ENCODE peak calls at places on chromosomes 12 and 14, in seven cellular contexts. One of them, this sample, is unnamed.

GRCh38 chr12:28575593-28576205 is 385.4 kb downstream of the CCDC91 start:
- DNase-seq in suprapubic skin: no peak
- DNase-seq in SK-N-SH: no peak
- DNase-seq in fibroblast of mammary gland: no peak
- DNase-seq in tibial artery: no peak
- DNase-seq in left ventricle myocardium inferior: no peak
- DNase-seq in choroid plexus epithelial cell: no peak
- DNase-seq in this sample: no peak

GRCh38 chr14:52314521-52315354 is 626 bp downstream of the PTGER2 start:
- DNase-seq in suprapubic skin: peak; percentile 70
- DNase-seq in SK-N-SH: peak; percentile 73
- DNase-seq in fibroblast of mammary gland: no peak
- DNase-seq in tibial artery: no peak
- DNase-seq in left ventricle myocardium inferior: peak; percentile 26
- DNase-seq in choroid plexus epithelial cell: peak; percentile 40
- DNase-seq in this sample: no peak

GRCh38 chr12:63420206-63420644 is 248.1 kb downstream of the DPY19L2 start:
- DNase-seq in suprapubic skin: no peak
- DNase-seq in SK-N-SH: peak; percentile 37
- DNase-seq in fibroblast of mammary gland: peak; percentile 59
- DNase-seq in tibial artery: no peak
- DNase-seq in left ventricle myocardium inferior: peak; percentile 15
- DNase-seq in choroid plexus epithelial cell: peak; percentile 94
- DNase-seq in this sample: peak; percentile 55

GRCh38 chr12:83145325-83145724 is 458.6 kb downstream of the TMTC2 start:
- DNase-seq in suprapubic skin: no peak
- DNase-seq in SK-N-SH: no peak
- DNase-seq in fibroblast of mammary gland: no peak
- DNase-seq in tibial artery: no peak
- DNase-seq in left ventricle myocardium inferior: no peak
- DNase-seq in choroid plexus epithelial cell: no peak
- DNase-seq in this sample: no peak

GRCh38 chr14:105014032-105014431 is 6.9 kb downstream of the CDCA4 start:
- DNase-seq in suprapubic skin: no peak
- DNase-seq in SK-N-SH: no peak
- DNase-seq in fibroblast of mammary gland: no peak
- DNase-seq in tibial artery: no peak
- DNase-seq in left ventricle myocardium inferior: no peak
- DNase-seq in choroid plexus epithelial cell: no peak
- DNase-seq in this sample: no peak

GRCh38 chr12:30829876-30830275 is 75.1 kb upstream of the CAPRIN2 start:
- DNase-seq in suprapubic skin: no peak
- DNase-seq in SK-N-SH: no peak
- DNase-seq in fibroblast of mammary gland: no peak
- DNase-seq in tibial artery: no peak
- DNase-seq in left ventricle myocardium inferior: no peak
- DNase-seq in choroid plexus epithelial cell: no peak
- DNase-seq in this sample: no peak

GRCh38 chr12:85823436-85824179 is 12.6 kb downstream of the RASSF9 start:
- DNase-seq in suprapubic skin: no peak
- DNase-seq in SK-N-SH: no peak
- DNase-seq in fibroblast of mammary gland: peak; percentile 67
- DNase-seq in tibial artery: no peak
- DNase-seq in left ventricle myocardium inferior: no peak
- DNase-seq in choroid plexus epithelial cell: peak; percentile 75
- DNase-seq in this sample: no peak

GRCh38 chr12:121190523-121191031 is 19.4 kb upstream of the P2RX4 start:
- DNase-seq in suprapubic skin: no peak
- DNase-seq in SK-N-SH: no peak
- DNase-seq in fibroblast of mammary gland: peak; percentile 91
- DNase-seq in tibial artery: no peak
- DNase-seq in left ventricle myocardium inferior: no peak
- DNase-seq in choroid plexus epithelial cell: peak; percentile 95
- DNase-seq in this sample: peak; percentile 93

GRCh38 chr14:78974691-78975090 is 804.5 kb downstream of the NRXN3 start:
- DNase-seq in suprapubic skin: no peak
- DNase-seq in SK-N-SH: no peak
- DNase-seq in fibroblast of mammary gland: peak; percentile 61
- DNase-seq in tibial artery: no peak
- DNase-seq in left ventricle myocardium inferior: no peak
- DNase-seq in choroid plexus epithelial cell: no peak
- DNase-seq in this sample: no peak

GRCh38 chr12:117342247-117342646 is 19.2 kb downstream of the NOS1 start:
- DNase-seq in suprapubic skin: no peak
- DNase-seq in SK-N-SH: no peak
- DNase-seq in fibroblast of mammary gland: no peak
- DNase-seq in tibial artery: no peak
- DNase-seq in left ventricle myocardium inferior: no peak
- DNase-seq in choroid plexus epithelial cell: no peak
- DNase-seq in this sample: no peak

GRCh38 chr12:3928538-3929220 is 55.5 kb upstream of the PARP11 start:
- DNase-seq in suprapubic skin: no peak
- DNase-seq in SK-N-SH: no peak
- DNase-seq in fibroblast of mammary gland: no peak
- DNase-seq in tibial artery: no peak
- DNase-seq in left ventricle myocardium inferior: no peak
- DNase-seq in choroid plexus epithelial cell: no peak
- DNase-seq in this sample: no peak

GRCh38 chr14:48563465-48563864 is 888.1 kb upstream of the MDGA2 start:
- DNase-seq in suprapubic skin: no peak
- DNase-seq in SK-N-SH: no peak
- DNase-seq in fibroblast of mammary gland: no peak
- DNase-seq in tibial artery: no peak
- DNase-seq in left ventricle myocardium inferior: no peak
- DNase-seq in choroid plexus epithelial cell: no peak
- DNase-seq in this sample: no peak

GRCh38 chr14:53032161-53032803 is 81.4 kb upstream of the FERMT2 start:
- DNase-seq in suprapubic skin: no peak
- DNase-seq in SK-N-SH: no peak
- DNase-seq in fibroblast of mammary gland: peak; percentile 86
- DNase-seq in tibial artery: no peak
- DNase-seq in left ventricle myocardium inferior: no peak
- DNase-seq in choroid plexus epithelial cell: peak; percentile 83
- DNase-seq in this sample: peak; percentile 62

GRCh38 chr12:49347307-49348237 is 884 bp downstream of the DNAJC22 start:
- DNase-seq in suprapubic skin: peak; percentile 80
- DNase-seq in SK-N-SH: peak; percentile 97
- DNase-seq in fibroblast of mammary gland: peak; percentile 67
- DNase-seq in tibial artery: no peak
- DNase-seq in left ventricle myocardium inferior: peak; percentile 69
- DNase-seq in choroid plexus epithelial cell: peak; percentile 96
- DNase-seq in this sample: peak; percentile 84

GRCh38 chr14:58947816-58948440 is 240.5 kb upstream of the DAAM1 start:
- DNase-seq in suprapubic skin: no peak
- DNase-seq in SK-N-SH: no peak
- DNase-seq in fibroblast of mammary gland: peak; percentile 24
- DNase-seq in tibial artery: no peak
- DNase-seq in left ventricle myocardium inferior: no peak
- DNase-seq in choroid plexus epithelial cell: peak; percentile 30
- DNase-seq in this sample: peak; percentile 39

GRCh38 chr14:51750542-51750941 is 98.8 kb downstream of the FRMD6 start:
- DNase-seq in suprapubic skin: no peak
- DNase-seq in SK-N-SH: peak; percentile 8
- DNase-seq in fibroblast of mammary gland: no peak
- DNase-seq in tibial artery: no peak
- DNase-seq in left ventricle myocardium inferior: no peak
- DNase-seq in choroid plexus epithelial cell: no peak
- DNase-seq in this sample: no peak

GRCh38 chr14:54447231-54447692 is 6.1 kb upstream of the CNIH1 start:
- DNase-seq in suprapubic skin: no peak
- DNase-seq in SK-N-SH: no peak
- DNase-seq in fibroblast of mammary gland: peak; percentile 85
- DNase-seq in tibial artery: no peak
- DNase-seq in left ventricle myocardium inferior: no peak
- DNase-seq in choroid plexus epithelial cell: peak; percentile 89
- DNase-seq in this sample: peak; percentile 83

GRCh38 chr14:22380511-22381455 is 208.2 kb downstream of the DAD1 start:
- DNase-seq in suprapubic skin: no peak
- DNase-seq in SK-N-SH: no peak
- DNase-seq in fibroblast of mammary gland: peak; percentile 61
- DNase-seq in tibial artery: no peak
- DNase-seq in left ventricle myocardium inferior: no peak
- DNase-seq in choroid plexus epithelial cell: peak; percentile 43
- DNase-seq in this sample: no peak

GRCh38 chr12:62805517-62805916 is 129.4 kb downstream of the PPM1H start:
- DNase-seq in suprapubic skin: no peak
- DNase-seq in SK-N-SH: no peak
- DNase-seq in fibroblast of mammary gland: no peak
- DNase-seq in tibial artery: no peak
- DNase-seq in left ventricle myocardium inferior: no peak
- DNase-seq in choroid plexus epithelial cell: no peak
- DNase-seq in this sample: no peak

GRCh38 chr14:89681086-89682018 is 264.3 kb upstream of the FOXN3 start:
- DNase-seq in suprapubic skin: no peak
- DNase-seq in SK-N-SH: no peak
- DNase-seq in fibroblast of mammary gland: no peak
- DNase-seq in tibial artery: no peak
- DNase-seq in left ventricle myocardium inferior: no peak
- DNase-seq in choroid plexus epithelial cell: no peak
- DNase-seq in this sample: no peak

GRCh38 chr14:30195946-30196345 is 268.3 kb upstream of the PRKD1 start:
- DNase-seq in suprapubic skin: no peak
- DNase-seq in SK-N-SH: no peak
- DNase-seq in fibroblast of mammary gland: peak; percentile 71
- DNase-seq in tibial artery: no peak
- DNase-seq in left ventricle myocardium inferior: no peak
- DNase-seq in choroid plexus epithelial cell: peak; percentile 42
- DNase-seq in this sample: no peak

GRCh38 chr12:3489057-3489456 is 1.9 kb upstream of the PRMT8 start:
- DNase-seq in suprapubic skin: no peak
- DNase-seq in SK-N-SH: no peak
- DNase-seq in fibroblast of mammary gland: peak; percentile 50
- DNase-seq in tibial artery: no peak
- DNase-seq in left ventricle myocardium inferior: no peak
- DNase-seq in choroid plexus epithelial cell: peak; percentile 62
- DNase-seq in this sample: no peak

GRCh38 chr12:104219908-104220404 is 4.4 kb downstream of the TXNRD1 start:
- DNase-seq in suprapubic skin: no peak
- DNase-seq in SK-N-SH: peak; percentile 52
- DNase-seq in fibroblast of mammary gland: peak; percentile 83
- DNase-seq in tibial artery: peak; percentile 45
- DNase-seq in left ventricle myocardium inferior: no peak
- DNase-seq in choroid plexus epithelial cell: peak; percentile 73
- DNase-seq in this sample: peak; percentile 74

GRCh38 chr14:104598461-104599273 is 5.9 kb downstream of the TMEM179 start:
- DNase-seq in suprapubic skin: no peak
- DNase-seq in SK-N-SH: peak; percentile 31
- DNase-seq in fibroblast of mammary gland: no peak
- DNase-seq in tibial artery: no peak
- DNase-seq in left ventricle myocardium inferior: no peak
- DNase-seq in choroid plexus epithelial cell: no peak
- DNase-seq in this sample: peak; percentile 13

GRCh38 chr12:19304149-19304780 is 135.0 kb upstream of the AEBP2 start:
- DNase-seq in suprapubic skin: no peak
- DNase-seq in SK-N-SH: no peak
- DNase-seq in fibroblast of mammary gland: no peak
- DNase-seq in tibial artery: no peak
- DNase-seq in left ventricle myocardium inferior: no peak
- DNase-seq in choroid plexus epithelial cell: peak; percentile 15
- DNase-seq in this sample: no peak

GRCh38 chr14:23130875-23131274 is 11.8 kb upstream of the CEBPE start:
- DNase-seq in suprapubic skin: no peak
- DNase-seq in SK-N-SH: no peak
- DNase-seq in fibroblast of mammary gland: no peak
- DNase-seq in tibial artery: peak; percentile 67
- DNase-seq in left ventricle myocardium inferior: no peak
- DNase-seq in choroid plexus epithelial cell: no peak
- DNase-seq in this sample: no peak

GRCh38 chr12:52362118-52362726 is 5.1 kb downstream of the KRT85 start:
- DNase-seq in suprapubic skin: no peak
- DNase-seq in SK-N-SH: no peak
- DNase-seq in fibroblast of mammary gland: no peak
- DNase-seq in tibial artery: no peak
- DNase-seq in left ventricle myocardium inferior: no peak
- DNase-seq in choroid plexus epithelial cell: no peak
- DNase-seq in this sample: no peak

GRCh38 chr12:130825771-130826150 is 13.3 kb downstream of the STX2 start:
- DNase-seq in suprapubic skin: no peak
- DNase-seq in SK-N-SH: no peak
- DNase-seq in fibroblast of mammary gland: no peak
- DNase-seq in tibial artery: no peak
- DNase-seq in left ventricle myocardium inferior: no peak
- DNase-seq in choroid plexus epithelial cell: peak; percentile 17
- DNase-seq in this sample: no peak

GRCh38 chr14:60652674-60653387 is 3.6 kb upstream of the SIX1 start:
- DNase-seq in suprapubic skin: no peak
- DNase-seq in SK-N-SH: peak; percentile 36
- DNase-seq in fibroblast of mammary gland: no peak
- DNase-seq in tibial artery: no peak
- DNase-seq in left ventricle myocardium inferior: no peak
- DNase-seq in choroid plexus epithelial cell: peak; percentile 24
- DNase-seq in this sample: no peak
- TF ChIP-seq CTCF in suprapubic skin: no peak
- TF ChIP-seq CTCF in SK-N-SH: no peak
- TF ChIP-seq CTCF in fibroblast of mammary gland: no peak
- TF ChIP-seq CTCF in tibial artery: no peak
- TF ChIP-seq CTCF in left ventricle myocardium inferior: no peak
- TF ChIP-seq CTCF in choroid plexus epithelial cell: no peak
- TF ChIP-seq CTCF in this sample: no peak

DNA sequence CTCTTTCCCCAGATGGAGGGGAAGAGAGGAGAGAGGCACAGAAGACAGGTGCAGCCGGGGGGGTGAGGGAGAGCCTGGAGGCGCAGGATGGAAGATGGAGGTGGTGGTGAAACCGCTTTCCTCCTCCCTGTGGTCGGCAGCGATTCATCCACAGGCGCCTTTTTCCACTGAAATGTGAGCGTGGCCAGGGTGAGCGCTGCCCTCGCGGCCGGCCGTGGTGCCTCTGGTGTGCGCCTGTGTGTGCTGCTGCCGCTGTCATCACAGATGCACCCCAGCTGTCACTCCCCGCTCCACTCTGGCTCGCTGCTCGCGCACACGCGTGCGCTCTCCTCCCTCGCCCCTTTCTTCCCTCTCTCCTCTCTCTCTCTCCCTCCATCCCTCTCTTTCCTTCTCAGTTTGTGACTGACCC is at the start of gene LRTM2:
- DNase-seq in suprapubic skin: no peak
- DNase-seq in SK-N-SH: peak; percentile 72
- DNase-seq in fibroblast of mammary gland: no peak
- DNase-seq in tibial artery: no peak
- DNase-seq in left ventricle myocardium inferior: no peak
- DNase-seq in choroid plexus epithelial cell: no peak
- DNase-seq in this sample: no peak
- H3K4me3 ChIP-seq in suprapubic skin: no peak within 1 kb of the TSS
- H3K4me3 ChIP-seq in SK-N-SH: no peak within 1 kb of the TSS
- H3K4me3 ChIP-seq in fibroblast of mammary gland: no peak within 1 kb of the TSS
- H3K4me3 ChIP-seq in tibial artery: no peak within 1 kb of the TSS
- H3K4me3 ChIP-seq in left ventricle myocardium inferior: no peak within 1 kb of the TSS
- H3K4me3 ChIP-seq in choroid plexus epithelial cell: no peak within 1 kb of the TSS
- H3K4me3 ChIP-seq in this sample: no peak within 1 kb of the TSS

GRCh38 chr12:64747681-64748080 is 11.5 kb downstream of the GNS start:
- DNase-seq in suprapubic skin: no peak
- DNase-seq in SK-N-SH: no peak
- DNase-seq in fibroblast of mammary gland: peak; percentile 29
- DNase-seq in tibial artery: no peak
- DNase-seq in left ventricle myocardium inferior: no peak
- DNase-seq in choroid plexus epithelial cell: peak; percentile 18
- DNase-seq in this sample: no peak
- TF ChIP-seq CTCF in suprapubic skin: no peak
- TF ChIP-seq CTCF in SK-N-SH: peak; percentile 10
- TF ChIP-seq CTCF in fibroblast of mammary gland: peak; percentile 2
- TF ChIP-seq CTCF in tibial artery: no peak
- TF ChIP-seq CTCF in left ventricle myocardium inferior: no peak
- TF ChIP-seq CTCF in choroid plexus epithelial cell: no peak
- TF ChIP-seq CTCF in this sample: no peak

GRCh38 chr12:75208851-75209781 is 523 bp downstream of the KCNC2 start:
- DNase-seq in suprapubic skin: no peak
- DNase-seq in SK-N-SH: peak; percentile 46
- DNase-seq in fibroblast of mammary gland: peak; percentile 21
- DNase-seq in tibial artery: no peak
- DNase-seq in left ventricle myocardium inferior: no peak
- DNase-seq in choroid plexus epithelial cell: peak; percentile 41
- DNase-seq in this sample: peak; percentile 16
- H3K4me3 ChIP-seq in suprapubic skin: no peak overlapping the region
- H3K4me3 ChIP-seq in SK-N-SH: peak overlapping the region; percentile 44
- H3K4me3 ChIP-seq in fibroblast of mammary gland: no peak overlapping the region
- H3K4me3 ChIP-seq in tibial artery: no peak overlapping the region
- H3K4me3 ChIP-seq in left ventricle myocardium inferior: no peak overlapping the region
- H3K4me3 ChIP-seq in choroid plexus epithelial cell: no peak overlapping the region
- H3K4me3 ChIP-seq in this sample: no peak overlapping the region